ENCODE peak calls at places on chromosomes 3 and 15, in nine cellular contexts. One of them, this sample, is unnamed.

GRCh38 chr3:11240496-11240895 is 31.7 kb upstream of the ATG7 start:
- DNase-seq in H7: no peak
- DNase-seq in activated T-helper 1 cell treated with anti-CD3 and anti-CD28 coated beads, Interleukin-2, amount 50 U/mL, for 16 hours: no peak
- DNase-seq in COR-L47: no peak
- DNase-seq in stimulated activated CD4-positive, alpha-beta T cell treated with anti-CD3 and anti-CD28 coated beads, TNF-alpha, amount 100 ng/mL, for 24 hours: peak; percentile 60
- DNase-seq in heart right ventricle: no peak
- DNase-seq in activated CD4-positive, alpha-beta T cell treated with anti-CD3 and anti-CD28 coated beads for 1 hour: no peak
- DNase-seq in Right ventricle myocardium superior: no peak
- DNase-seq in NCI-H1694: no peak
- DNase-seq in this sample: no peak

GRCh38 chr15:39213385-39213840 is 367.5 kb upstream of the THBS1 start:
- DNase-seq in H7: peak; percentile 40
- DNase-seq in activated T-helper 1 cell treated with anti-CD3 and anti-CD28 coated beads, Interleukin-2, amount 50 U/mL, for 16 hours: no peak
- DNase-seq in COR-L47: no peak
- DNase-seq in stimulated activated CD4-positive, alpha-beta T cell treated with anti-CD3 and anti-CD28 coated beads, TNF-alpha, amount 100 ng/mL, for 24 hours: no peak
- DNase-seq in heart right ventricle: peak; percentile 43
- DNase-seq in activated CD4-positive, alpha-beta T cell treated with anti-CD3 and anti-CD28 coated beads for 1 hour: no peak
- DNase-seq in Right ventricle myocardium superior: peak; percentile 67
- DNase-seq in NCI-H1694: no peak
- DNase-seq in this sample: peak; percentile 99

GRCh38 chr3:57682284-57682683 is 10.6 kb downstream of the DENND6A start:
- DNase-seq in H7: no peak
- DNase-seq in activated T-helper 1 cell treated with anti-CD3 and anti-CD28 coated beads, Interleukin-2, amount 50 U/mL, for 16 hours: no peak
- DNase-seq in COR-L47: no peak
- DNase-seq in stimulated activated CD4-positive, alpha-beta T cell treated with anti-CD3 and anti-CD28 coated beads, TNF-alpha, amount 100 ng/mL, for 24 hours: no peak
- DNase-seq in heart right ventricle: no peak
- DNase-seq in activated CD4-positive, alpha-beta T cell treated with anti-CD3 and anti-CD28 coated beads for 1 hour: no peak
- DNase-seq in Right ventricle myocardium superior: no peak
- DNase-seq in NCI-H1694: no peak
- DNase-seq in this sample: peak; percentile 53

GRCh38 chr15:89396723-89397652 is 62.4 kb upstream of the POLG start:
- DNase-seq in H7: peak; percentile 86
- DNase-seq in activated T-helper 1 cell treated with anti-CD3 and anti-CD28 coated beads, Interleukin-2, amount 50 U/mL, for 16 hours: no peak
- DNase-seq in COR-L47: no peak
- DNase-seq in stimulated activated CD4-positive, alpha-beta T cell treated with anti-CD3 and anti-CD28 coated beads, TNF-alpha, amount 100 ng/mL, for 24 hours: no peak
- DNase-seq in heart right ventricle: no peak
- DNase-seq in activated CD4-positive, alpha-beta T cell treated with anti-CD3 and anti-CD28 coated beads for 1 hour: no peak
- DNase-seq in Right ventricle myocardium superior: no peak
- DNase-seq in NCI-H1694: no peak
- DNase-seq in this sample: no peak

GRCh38 chr15:89898628-89899302 is 5.0 kb upstream of the AP3S2 start:
- DNase-seq in H7: peak; percentile 88
- DNase-seq in activated T-helper 1 cell treated with anti-CD3 and anti-CD28 coated beads, Interleukin-2, amount 50 U/mL, for 16 hours: no peak
- DNase-seq in COR-L47: peak; percentile 66
- DNase-seq in stimulated activated CD4-positive, alpha-beta T cell treated with anti-CD3 and anti-CD28 coated beads, TNF-alpha, amount 100 ng/mL, for 24 hours: peak; percentile 24
- DNase-seq in heart right ventricle: no peak
- DNase-seq in activated CD4-positive, alpha-beta T cell treated with anti-CD3 and anti-CD28 coated beads for 1 hour: peak; percentile 21
- DNase-seq in Right ventricle myocardium superior: no peak
- DNase-seq in NCI-H1694: peak; percentile 24
- DNase-seq in this sample: peak; percentile 47

GRCh38 chr3:58659051-58659675 is 7.4 kb downstream of the FAM3D start:
- DNase-seq in H7: peak; percentile 85
- DNase-seq in activated T-helper 1 cell treated with anti-CD3 and anti-CD28 coated beads, Interleukin-2, amount 50 U/mL, for 16 hours: no peak
- DNase-seq in COR-L47: no peak
- DNase-seq in stimulated activated CD4-positive, alpha-beta T cell treated with anti-CD3 and anti-CD28 coated beads, TNF-alpha, amount 100 ng/mL, for 24 hours: no peak
- DNase-seq in heart right ventricle: no peak
- DNase-seq in activated CD4-positive, alpha-beta T cell treated with anti-CD3 and anti-CD28 coated beads for 1 hour: no peak
- DNase-seq in Right ventricle myocardium superior: no peak
- DNase-seq in NCI-H1694: no peak
- DNase-seq in this sample: peak; percentile 44

GRCh38 chr3:154904328-154904727 is 175.8 kb upstream of the MME start:
- DNase-seq in H7: peak; percentile 44
- DNase-seq in activated T-helper 1 cell treated with anti-CD3 and anti-CD28 coated beads, Interleukin-2, amount 50 U/mL, for 16 hours: no peak
- DNase-seq in COR-L47: no peak
- DNase-seq in stimulated activated CD4-positive, alpha-beta T cell treated with anti-CD3 and anti-CD28 coated beads, TNF-alpha, amount 100 ng/mL, for 24 hours: no peak
- DNase-seq in heart right ventricle: no peak
- DNase-seq in activated CD4-positive, alpha-beta T cell treated with anti-CD3 and anti-CD28 coated beads for 1 hour: no peak
- DNase-seq in Right ventricle myocardium superior: no peak
- DNase-seq in NCI-H1694: no peak
- DNase-seq in this sample: peak; percentile 54

GRCh38 chr3:89300519-89300918 is 193.1 kb downstream of the EPHA3 start:
- DNase-seq in H7: no peak
- DNase-seq in activated T-helper 1 cell treated with anti-CD3 and anti-CD28 coated beads, Interleukin-2, amount 50 U/mL, for 16 hours: no peak
- DNase-seq in COR-L47: no peak
- DNase-seq in stimulated activated CD4-positive, alpha-beta T cell treated with anti-CD3 and anti-CD28 coated beads, TNF-alpha, amount 100 ng/mL, for 24 hours: no peak
- DNase-seq in heart right ventricle: no peak
- DNase-seq in activated CD4-positive, alpha-beta T cell treated with anti-CD3 and anti-CD28 coated beads for 1 hour: no peak
- DNase-seq in Right ventricle myocardium superior: no peak
- DNase-seq in NCI-H1694: no peak
- DNase-seq in this sample: no peak

GRCh38 chr3:126414406-126414805 is 19.7 kb downstream of the CFAP100 start:
- DNase-seq in H7: no peak
- DNase-seq in activated T-helper 1 cell treated with anti-CD3 and anti-CD28 coated beads, Interleukin-2, amount 50 U/mL, for 16 hours: no peak
- DNase-seq in COR-L47: no peak
- DNase-seq in stimulated activated CD4-positive, alpha-beta T cell treated with anti-CD3 and anti-CD28 coated beads, TNF-alpha, amount 100 ng/mL, for 24 hours: no peak
- DNase-seq in heart right ventricle: no peak
- DNase-seq in activated CD4-positive, alpha-beta T cell treated with anti-CD3 and anti-CD28 coated beads for 1 hour: no peak
- DNase-seq in Right ventricle myocardium superior: no peak
- DNase-seq in NCI-H1694: no peak
- DNase-seq in this sample: no peak

GRCh38 chr3:193620055-193620454 is 27.0 kb downstream of the OPA1 start:
- DNase-seq in H7: no peak
- DNase-seq in activated T-helper 1 cell treated with anti-CD3 and anti-CD28 coated beads, Interleukin-2, amount 50 U/mL, for 16 hours: no peak
- DNase-seq in COR-L47: no peak
- DNase-seq in stimulated activated CD4-positive, alpha-beta T cell treated with anti-CD3 and anti-CD28 coated beads, TNF-alpha, amount 100 ng/mL, for 24 hours: no peak
- DNase-seq in heart right ventricle: no peak
- DNase-seq in activated CD4-positive, alpha-beta T cell treated with anti-CD3 and anti-CD28 coated beads for 1 hour: no peak
- DNase-seq in Right ventricle myocardium superior: no peak
- DNase-seq in NCI-H1694: no peak
- DNase-seq in this sample: no peak

GRCh38 chr3:48848816-48849515 is 1.3 kb upstream of the PRKAR2A start:
- DNase-seq in H7: no peak
- DNase-seq in activated T-helper 1 cell treated with anti-CD3 and anti-CD28 coated beads, Interleukin-2, amount 50 U/mL, for 16 hours: no peak
- DNase-seq in COR-L47: no peak
- DNase-seq in stimulated activated CD4-positive, alpha-beta T cell treated with anti-CD3 and anti-CD28 coated beads, TNF-alpha, amount 100 ng/mL, for 24 hours: no peak
- DNase-seq in heart right ventricle: no peak
- DNase-seq in activated CD4-positive, alpha-beta T cell treated with anti-CD3 and anti-CD28 coated beads for 1 hour: no peak
- DNase-seq in Right ventricle myocardium superior: no peak
- DNase-seq in NCI-H1694: no peak
- DNase-seq in this sample: no peak

GRCh38 chr15:89836255-89837133 is 21.8 kb upstream of the ANPEP start:
- DNase-seq in H7: no peak
- DNase-seq in activated T-helper 1 cell treated with anti-CD3 and anti-CD28 coated beads, Interleukin-2, amount 50 U/mL, for 16 hours: no peak
- DNase-seq in COR-L47: no peak
- DNase-seq in stimulated activated CD4-positive, alpha-beta T cell treated with anti-CD3 and anti-CD28 coated beads, TNF-alpha, amount 100 ng/mL, for 24 hours: no peak
- DNase-seq in heart right ventricle: no peak
- DNase-seq in activated CD4-positive, alpha-beta T cell treated with anti-CD3 and anti-CD28 coated beads for 1 hour: no peak
- DNase-seq in Right ventricle myocardium superior: no peak
- DNase-seq in NCI-H1694: no peak
- DNase-seq in this sample: peak; percentile 96

GRCh38 chr3:155190686-155191085 is 102.8 kb downstream of the STRIT1 start:
- DNase-seq in H7: no peak
- DNase-seq in activated T-helper 1 cell treated with anti-CD3 and anti-CD28 coated beads, Interleukin-2, amount 50 U/mL, for 16 hours: no peak
- DNase-seq in COR-L47: no peak
- DNase-seq in stimulated activated CD4-positive, alpha-beta T cell treated with anti-CD3 and anti-CD28 coated beads, TNF-alpha, amount 100 ng/mL, for 24 hours: no peak
- DNase-seq in heart right ventricle: no peak
- DNase-seq in activated CD4-positive, alpha-beta T cell treated with anti-CD3 and anti-CD28 coated beads for 1 hour: no peak
- DNase-seq in Right ventricle myocardium superior: no peak
- DNase-seq in NCI-H1694: no peak
- DNase-seq in this sample: no peak